ENCODE peak calls at places on chromosomes 16 and 17, in five cellular contexts. L is GM12864, A is WERI-Rb-1, B is BJ, E is body of pancreas. G is an unnamed sample.

GRCh38 chr17:81391964-81392908 is 3.0 kb upstream of the BAHCC1 start:
- DNase-seq in B (no peak), L (no peak), E (no peak), A (no peak), G (no peak)

GRCh38 chr17:73156166-73156840 is 8.5 kb upstream of the SSTR2 start:
- DNase-seq in B (no peak), L (no peak), E (peak), A (peak), G (no peak)

GRCh38 chr17:40303009-40303657 is 5.8 kb upstream of the RARA start:
- DNase-seq in B (no peak), E (peak), A (peak), L (no peak), G (no peak)

GRCh38 chr17:45394913-45395568 is 37.6 kb downstream of the ARHGAP27 start:
- DNase-seq in B (peak), A (peak), L (no peak), E (peak), G (no peak)

GRCh38 chr16:83826146-83826913 is 18.6 kb downstream of the HSBP1 start:
- DNase-seq in A (peak), B (peak), E (peak), L (no peak), G (no peak)

GRCh38 chr16:48053346-48053745 is 102.4 kb downstream of the ABCC12 start:
- DNase-seq in E (no peak), A (no peak), B (peak), L (no peak), G (peak)

GRCh38 chr17:40312131-40312731 is 3.3 kb downstream of the RARA start:
- DNase-seq in B (no peak), L (no peak), A (no peak), E (no peak), G (no peak)

GRCh38 chr16:4654387-4654901 is 29.8 kb downstream of the MGRN1 start:
- DNase-seq in B (no peak), L (no peak), A (no peak), E (peak), G (no peak)

GRCh38 chr16:77551352-77551751 is 116.5 kb upstream of the ADAMTS18 start:
- DNase-seq in B (no peak), A (no peak), E (no peak), L (no peak), G (no peak)

GRCh38 chr16:86854895-86855294 is 276.5 kb downstream of the FOXL1 start:
- DNase-seq in A (no peak), B (peak), L (no peak), E (no peak), G (no peak)

GRCh38 chr17:78710607-78711006 is 71.5 kb downstream of the CYTH1 start:
- DNase-seq in L (no peak), A (no peak), E (no peak), B (no peak), G (no peak)

GRCh38 chr17:62696726-62697490 is 69.4 kb downstream of the MRC2 start:
- DNase-seq in E (no peak), L (no peak), A (no peak), B (no peak), G (no peak)

DNA sequence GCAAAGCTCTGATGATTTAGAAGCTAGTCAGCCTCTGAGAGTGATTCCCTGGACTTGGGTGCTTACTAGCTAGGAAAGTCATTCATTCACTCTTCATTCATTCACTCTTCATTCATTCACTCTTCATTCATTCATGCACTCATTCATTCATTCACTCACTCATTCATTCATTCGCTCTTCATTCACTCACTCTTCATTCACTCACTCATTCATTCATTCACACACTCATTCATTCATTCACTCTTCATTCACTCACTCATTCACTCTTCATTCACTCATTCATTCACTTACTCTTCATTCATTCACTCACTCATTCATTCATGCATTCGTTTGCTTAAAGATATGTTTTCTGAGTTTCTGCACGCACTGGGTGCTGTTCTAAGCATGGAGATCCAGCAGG is 292.7 kb upstream of the TNRC6C start:
- DNase-seq in B (no peak), L (no peak), E (no peak), A (no peak), G (no peak)
- H3K4me3 ChIP-seq in B (no peak), L (no peak), E (no peak), A (no peak), G (no peak)

GRCh38 chr16:56605475-56605874 is 2.9 kb upstream of the MT2A start:
- DNase-seq in B (no peak), A (no peak), L (no peak), E (no peak), G (no peak)

GRCh38 chr16:56606688-56607618 is 1.4 kb upstream of the MT2A start:
- DNase-seq in A (no peak), B (peak), E (peak), L (no peak), G (peak)

GRCh38 chr16:56604966-56605365 is 3.4 kb upstream of the MT2A start:
- DNase-seq in B (no peak), L (no peak), E (no peak), A (no peak), G (no peak)

GRCh38 chr16:56607675-56608042 is 725 bp upstream of the MT2A start:
- DNase-seq in B (no peak), L (no peak), A (no peak), E (no peak), G (no peak)

DNA sequence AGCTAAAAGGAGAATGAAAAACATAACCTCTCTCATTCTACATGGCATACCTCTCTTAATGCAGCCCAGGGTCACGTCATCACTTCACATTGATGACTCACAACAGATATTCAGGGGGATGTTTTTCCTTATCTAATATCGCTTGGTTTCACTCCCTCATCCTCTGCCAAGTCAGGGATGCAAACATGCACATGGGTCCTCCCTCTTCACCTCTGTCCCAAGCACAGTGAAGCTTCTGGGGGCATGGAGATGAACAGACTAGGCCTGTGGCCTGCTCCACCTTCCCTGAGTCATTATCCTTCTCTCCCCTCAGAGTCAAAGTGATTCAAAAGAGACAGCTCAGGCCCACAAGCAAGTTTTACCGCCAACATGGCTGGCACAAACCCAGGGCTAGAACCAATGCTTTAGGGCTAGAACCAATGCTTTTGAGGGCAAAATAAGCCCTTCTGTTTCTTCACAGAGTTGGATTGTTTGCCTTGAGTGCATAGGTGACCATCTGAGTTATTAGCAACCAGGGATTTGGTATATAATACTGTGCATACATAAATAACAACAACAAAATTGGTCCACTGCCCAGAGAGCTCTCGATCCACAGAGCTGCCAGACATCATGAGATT is 2.2 kb upstream of the MT2A start:
- DNase-seq in B (no peak), E (peak), L (no peak), A (no peak), G (no peak)
- H3K4me3 ChIP-seq in B (no peak), E (no peak), L (no peak), A (no peak), G (no peak)

GRCh38 chr17:66858182-66859083 is 23.5 kb downstream of the CACNG5 start:
- DNase-seq in E (no peak), B (no peak), L (no peak), A (no peak), G (no peak)

GRCh38 chr17:66863820-66864219 is 28.9 kb downstream of the CACNG5 start:
- DNase-seq in A (no peak), E (no peak), B (no peak), L (no peak), G (no peak)

GRCh38 chr17:66865151-66865550 is 30.2 kb downstream of the CACNG5 start:
- DNase-seq in A (no peak), B (no peak), E (no peak), L (no peak), G (no peak)

GRCh38 chr17:66855204-66855603 is 20.3 kb downstream of the CACNG5 start:
- DNase-seq in E (no peak), L (no peak), B (no peak), A (peak), G (no peak)

GRCh38 chr17:66860204-66860603 is 25.3 kb downstream of the CACNG5 start:
- DNase-seq in B (no peak), E (no peak), A (no peak), L (no peak), G (no peak)
- H3K4me3 ChIP-seq in B (no peak), E (no peak), A (no peak), L (no peak), G (no peak)

GRCh38 chr17:491086-492014 is 138.7 kb upstream of the RPH3AL start:
- DNase-seq in A (peak), B (no peak), L (no peak), E (peak), G (no peak)

GRCh38 chr17:488993-489757 is 136.6 kb upstream of the RPH3AL start:
- DNase-seq in L (no peak), B (no peak), E (no peak), A (no peak), G (no peak)

GRCh38 chr17:492015-492399 is 139.4 kb upstream of the RPH3AL start:
- DNase-seq in B (no peak), L (no peak), A (no peak), E (no peak), G (no peak)

GRCh38 chr17:493666-494065 is 141.1 kb upstream of the RPH3AL start:
- DNase-seq in B (no peak), A (no peak), E (no peak), L (no peak), G (no peak)

DNA sequence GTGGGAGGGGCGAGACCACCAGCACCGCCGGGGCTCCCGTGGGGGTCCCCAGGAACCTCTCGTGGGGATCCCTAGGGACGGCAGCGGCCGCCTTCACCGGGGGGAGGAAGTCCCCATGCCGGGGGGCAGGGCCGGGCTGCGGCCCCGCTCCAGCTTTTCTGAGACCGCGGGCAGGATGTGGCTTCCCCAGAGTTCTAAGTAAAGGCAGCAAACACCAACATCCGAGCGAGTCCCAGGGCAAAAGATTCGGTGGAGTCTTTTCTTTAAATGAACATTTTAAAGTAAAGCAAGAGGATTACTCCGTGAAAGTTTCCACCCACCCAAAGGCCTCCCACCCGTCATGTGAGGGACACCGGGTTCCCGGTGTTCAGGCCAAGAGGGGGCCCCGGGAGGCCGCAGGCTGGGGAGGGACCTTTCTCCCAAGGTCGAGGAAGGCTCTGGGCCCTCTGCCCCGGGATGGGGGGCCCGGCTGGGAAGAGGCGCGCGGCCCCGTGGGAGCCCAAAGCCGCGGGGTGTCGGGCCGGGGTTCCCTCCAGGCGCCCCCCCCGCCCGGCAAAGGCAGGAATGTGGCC is 137.2 kb upstream of the RPH3AL start:
- DNase-seq in L (no peak), A (peak), B (no peak), E (peak), G (no peak)
- H3K4me3 ChIP-seq in L (peak), A (peak), B (peak), E (no peak), G (peak)

DNA sequence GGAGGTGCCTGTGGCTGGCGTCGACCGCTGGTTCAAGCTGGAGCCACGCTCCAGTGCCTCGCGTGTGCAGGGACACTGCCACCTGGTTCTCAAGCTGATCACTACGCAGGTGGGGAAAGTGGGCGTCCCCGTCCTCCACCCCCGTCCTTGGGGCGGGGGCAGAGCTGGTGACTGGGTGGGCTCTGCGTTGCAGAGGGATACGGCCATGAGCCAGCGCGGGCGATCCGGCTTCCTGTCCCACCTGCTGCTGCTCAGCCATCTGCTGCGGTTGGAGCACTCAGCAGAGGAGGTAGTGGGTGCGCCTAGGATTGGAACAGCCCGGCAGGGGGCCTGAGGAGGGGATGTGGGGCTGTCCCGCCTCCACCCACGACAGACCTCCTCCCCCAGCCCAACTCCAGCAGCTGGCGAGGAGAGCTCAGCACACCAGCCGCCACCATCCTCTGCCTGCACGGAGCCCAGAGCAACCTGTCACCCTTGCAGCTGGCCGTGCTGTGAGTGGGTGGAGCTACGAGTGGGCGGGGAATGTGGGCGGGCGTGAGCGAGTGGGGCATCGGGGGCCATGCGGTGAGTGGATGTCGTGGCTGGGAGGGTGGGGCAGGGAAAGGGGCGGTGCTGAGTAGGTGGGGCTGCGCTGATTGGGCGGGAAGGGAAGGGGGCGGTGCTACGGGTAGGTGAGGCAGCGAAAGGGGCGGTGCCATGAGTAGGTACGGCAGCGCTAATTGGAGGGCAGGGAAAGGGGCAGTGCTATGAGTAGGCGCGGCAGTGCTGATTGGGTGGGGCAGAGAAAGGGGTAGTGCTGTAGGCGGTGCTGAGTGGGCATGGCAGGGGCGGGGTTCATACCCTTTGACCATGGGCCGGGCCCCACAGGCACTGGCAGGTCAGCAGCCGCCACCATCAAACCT is 8.9 kb downstream of the TSR3 start:
- DNase-seq in B (peak), L (peak), E (peak), A (peak), G (peak)
- H3K4me3 ChIP-seq in B (no peak), L (peak), E (no peak), A (peak), G (peak)

GRCh38 chr17:58335779-58336455 is 7.3 kb upstream of the TSPOAP1 start:
- DNase-seq in A (no peak), L (peak), E (peak), B (no peak), G (no peak)
- H3K4me3 ChIP-seq in A (no peak), L (peak), E (no peak), B (no peak), G (no peak)

GRCh38 chr17:41516147-41516827 is 2.4 kb downstream of the KRT15 start:
- DNase-seq in B (no peak), A (no peak), E (no peak), L (no peak), G (no peak)
- H3K4me3 ChIP-seq in B (no peak), A (no peak), E (no peak), L (no peak), G (no peak)

GRCh38 chr17:30589431-30589830 is 112.2 kb downstream of the GOSR1 start:
- DNase-seq in A (no peak), B (no peak), E (no peak), L (no peak), G (no peak)
- H3K4me3 ChIP-seq in A (no peak), B (no peak), E (no peak), L (no peak), G (no peak)

GRCh38 chr17:20852541-20853370 is 190.1 kb downstream of the USP22 start:
- DNase-seq in E (no peak), B (no peak), A (peak), L (no peak), G (no peak)
- H3K4me3 ChIP-seq in E (no peak), B (no peak), A (peak), L (no peak), G (no peak)

GRCh38 chr16:3095869-3096268 is 3.2 kb downstream of the ZSCAN10 start:
- DNase-seq in L (peak), E (peak), A (no peak), B (no peak), G (no peak)

GRCh38 chr16:3099395-3099731 is 269 bp upstream of the ZSCAN10 start:
- DNase-seq in A (no peak), B (no peak), E (no peak), L (no peak), G (no peak)

GRCh38 chr16:3096362-3096761 is 2.7 kb downstream of the ZSCAN10 start:
- DNase-seq in E (no peak), L (no peak), A (no peak), B (no peak), G (no peak)

GRCh38 chr16:3098459-3099394 is at the start of gene ZSCAN10:
- DNase-seq in A (no peak), L (no peak), B (no peak), E (no peak), G (no peak)

GRCh38 chr16:3097266-3097665 is 1.8 kb downstream of the ZSCAN10 start:
- DNase-seq in L (no peak), B (no peak), A (no peak), E (no peak), G (no peak)
- H3K4me3 ChIP-seq in L (no peak), B (no peak), A (no peak), E (no peak), G (no peak)